ENCODE peak calls at places on chromosomes 11 and 22, in five cellular contexts. G is OCI-M1, O is SK-MEL-5, H is skeletal muscle cell, Z is neuronal stem cell. J is an unnamed sample.

GRCh38 chr22:50531546-50532352 is 1.9 kb upstream of the TYMP start:
- DNase-seq in O (no peak), Z (no peak), H (no peak), G (peak; percentile 70), J (no peak)

GRCh38 chr11:70527046-70527395 is 128.7 kb downstream of the CTTN start:
- DNase-seq in G (peak; percentile 50), Z (no peak), O (no peak), H (no peak), J (no peak)

GRCh38 chr11:86275493-86276370 is 26.3 kb upstream of the HIKESHI start:
- DNase-seq in O (no peak), G (peak; percentile 48), Z (no peak), H (no peak), J (no peak)

GRCh38 chr11:6319001-6319878 is 1.1 kb downstream of the CAVIN3 start:
- DNase-seq in Z (no peak), G (no peak), H (no peak), O (no peak), J (no peak)

GRCh38 chr11:122435540-122436187 is 219.9 kb upstream of the UBASH3B start:
- DNase-seq in G (no peak), H (no peak), Z (no peak), O (no peak), J (no peak)

GRCh38 chr11:13105237-13105844 is 96.2 kb downstream of the RASSF10 start:
- DNase-seq in G (peak; percentile 94), H (no peak), Z (no peak), O (no peak), J (no peak)

GRCh38 chr11:76672431-76673163 is 2.0 kb upstream of the LRRC32 start:
- DNase-seq in H (no peak), O (no peak), Z (no peak), G (no peak), J (no peak)

GRCh38 chr22:17243524-17243923 is 24.3 kb upstream of the ADA2 start:
- DNase-seq in H (no peak), O (peak; percentile 56), Z (no peak), G (peak; percentile 22), J (peak; percentile 43)

GRCh38 chr11:92453055-92453454 is 228.4 kb downstream of the FAT3 start:
- DNase-seq in H (peak; percentile 43), Z (no peak), O (no peak), G (peak; percentile 52), J (peak; percentile 8)

GRCh38 chr22:46813816-46814597 is 51.6 kb downstream of the TBC1D22A start:
- DNase-seq in O (no peak), H (no peak), Z (no peak), G (no peak), J (no peak)

GRCh38 chr11:123839131-123839530 is 33.0 kb upstream of the OR6M1 start:
- DNase-seq in O (no peak), H (no peak), Z (no peak), G (no peak), J (no peak)

GRCh38 chr11:77407613-77408012 is 66.3 kb downstream of the PAK1 start:
- DNase-seq in O (no peak), Z (no peak), G (no peak), H (peak; percentile 49), J (peak; percentile 79)

GRCh38 chr11:33721291-33721840 is 14.9 kb downstream of the CD59 start:
- DNase-seq in G (no peak), Z (no peak), H (no peak), O (peak; percentile 89), J (peak; percentile 67)

GRCh38 chr22:29767289-29768051 is at the start of gene UQCR10:
- DNase-seq in O (peak; percentile 91), G (peak; percentile 96), H (peak; percentile 61), Z (peak; percentile 93), J (peak; percentile 77)

GRCh38 chr11:134610116-134610910 is 198.3 kb upstream of the B3GAT1 start:
- DNase-seq in Z (no peak), O (no peak), H (no peak), G (no peak), J (no peak)

GRCh38 chr11:61694971-61695706 is 14.9 kb downstream of the DAGLA start:
- DNase-seq in Z (no peak), H (no peak), G (no peak), O (no peak), J (no peak)

GRCh38 chr22:40472036-40472435 is 101.6 kb downstream of the SGSM3 start:
- DNase-seq in O (no peak), H (no peak), Z (no peak), G (no peak), J (no peak)

GRCh38 chr22:29831958-29832357 is 6.1 kb downstream of the ASCC2 start:
- DNase-seq in O (no peak), Z (no peak), G (peak; percentile 29), H (no peak), J (no peak)

GRCh38 chr22:27462190-27462589 is 339.4 kb downstream of the MN1 start:
- DNase-seq in H (no peak), G (no peak), O (no peak), Z (peak; percentile 70), J (no peak)

GRCh38 chr11:116782728-116783127 is 5.1 kb downstream of the ZPR1 start:
- DNase-seq in Z (no peak), G (no peak), H (no peak), O (no peak), J (no peak)

GRCh38 chr22:44586337-44586990 is 88.4 kb upstream of the RTL6 start:
- DNase-seq in Z (no peak), H (no peak), O (no peak), G (no peak), J (no peak)

GRCh38 chr11:127710831-127711230 is 710.3 kb upstream of the KIRREL3 start:
- DNase-seq in Z (no peak), O (no peak), H (no peak), G (no peak), J (no peak)

GRCh38 chr22:42202669-42203068 is 67.8 kb downstream of the TCF20 start:
- DNase-seq in G (peak; percentile 66), H (no peak), O (no peak), Z (no peak), J (no peak)

GRCh38 chr11:73218106-73218829 is at the start of gene P2RY2:
- DNase-seq in O (no peak), H (no peak), Z (peak; percentile 67), G (peak; percentile 72), J (no peak)

GRCh38 chr11:16148301-16148787 is 208.0 kb downstream of the SOX6 start:
- DNase-seq in H (peak; percentile 21), O (peak; percentile 100), Z (no peak), G (no peak), J (no peak)

GRCh38 chr11:105456950-105457349 is 152.9 kb upstream of the GRIA4 start:
- DNase-seq in O (peak; percentile 1), G (no peak), H (no peak), Z (no peak), J (no peak)

GRCh38 chr11:99327527-99327926 is 306.8 kb downstream of the CNTN5 start:
- DNase-seq in O (no peak), H (no peak), Z (no peak), G (no peak), J (no peak)

GRCh38 chr11:69948256-69949141 is 129.3 kb upstream of the FGF3 start:
- DNase-seq in H (no peak), Z (no peak), G (peak; percentile 74), O (no peak), J (peak; percentile 67)

GRCh38 chr11:38543311-38543710 is 1945.3 kb upstream of the RAG2 start:
- DNase-seq in Z (no peak), O (no peak), H (peak; percentile 38), G (no peak), J (no peak)

GRCh38 chr11:75371930-75372876 is 20.7 kb upstream of the ARRB1 start:
- DNase-seq in Z (no peak), G (peak; percentile 69), H (no peak), O (no peak), J (no peak)

J was measured in H4.